ENCODE peak calls at places on chromosomes 5 and 9, in eight cellular contexts. One of them, this sample, is unnamed. For H3K4me1 and H3K9me3, the result is how much of the 10 kb centered on the place peaks cover.

GRCh38 chr9:19926774-19927173 is 137.9 kb upstream of the SLC24A2 start:
- DNase-seq in tibial artery: no peak
- DNase-seq in CD4-positive, CD25-positive, alpha-beta regulatory T cell: no peak
- DNase-seq in uterus: no peak
- DNase-seq in SJSA1: no peak
- DNase-seq in mesenchymal stem cell: no peak
- DNase-seq in A673: no peak
- DNase-seq in neural progenitor cell: no peak
- DNase-seq in this sample: no peak

GRCh38 chr9:114516913-114517312 is 11.6 kb upstream of the WHRN start:
- DNase-seq in tibial artery: no peak
- DNase-seq in CD4-positive, CD25-positive, alpha-beta regulatory T cell: no peak
- DNase-seq in uterus: no peak
- DNase-seq in SJSA1: no peak
- DNase-seq in mesenchymal stem cell: peak
- DNase-seq in A673: no peak
- DNase-seq in neural progenitor cell: no peak
- DNase-seq in this sample: no peak

GRCh38 chr5:124200381-124200780 is 546.1 kb downstream of the ZNF608 start:
- DNase-seq in tibial artery: no peak
- DNase-seq in CD4-positive, CD25-positive, alpha-beta regulatory T cell: no peak
- DNase-seq in uterus: no peak
- DNase-seq in SJSA1: no peak
- DNase-seq in mesenchymal stem cell: no peak
- DNase-seq in A673: no peak
- DNase-seq in neural progenitor cell: no peak
- DNase-seq in this sample: no peak

GRCh38 chr5:103573411-103573810 is 10.8 kb upstream of the NUDT12 start:
- DNase-seq in tibial artery: no peak
- DNase-seq in CD4-positive, CD25-positive, alpha-beta regulatory T cell: no peak
- DNase-seq in uterus: no peak
- DNase-seq in SJSA1: no peak
- DNase-seq in mesenchymal stem cell: no peak
- DNase-seq in A673: no peak
- DNase-seq in neural progenitor cell: no peak
- DNase-seq in this sample: no peak

GRCh38 chr9:127388037-127388855 is 8.7 kb upstream of the SLC2A8 start:
- DNase-seq in tibial artery: peak
- DNase-seq in CD4-positive, CD25-positive, alpha-beta regulatory T cell: peak
- DNase-seq in uterus: peak
- DNase-seq in SJSA1: peak
- DNase-seq in mesenchymal stem cell: peak
- DNase-seq in A673: peak
- DNase-seq in neural progenitor cell: no peak
- DNase-seq in this sample: peak

GRCh38 chr9:121776009-121776738 is 124.7 kb downstream of the DAB2IP start:
- DNase-seq in tibial artery: peak
- DNase-seq in CD4-positive, CD25-positive, alpha-beta regulatory T cell: no peak
- DNase-seq in uterus: peak
- DNase-seq in SJSA1: no peak
- DNase-seq in mesenchymal stem cell: no peak
- DNase-seq in A673: no peak
- DNase-seq in neural progenitor cell: no peak
- DNase-seq in this sample: peak

GRCh38 chr5:21862986-21863385 is 990.2 kb downstream of the CDH12 start:
- DNase-seq in tibial artery: no peak
- DNase-seq in CD4-positive, CD25-positive, alpha-beta regulatory T cell: no peak
- DNase-seq in uterus: no peak
- DNase-seq in SJSA1: no peak
- DNase-seq in mesenchymal stem cell: no peak
- DNase-seq in A673: peak
- DNase-seq in neural progenitor cell: no peak
- DNase-seq in this sample: no peak

GRCh38 chr5:140111859-140112551 is 1.9 kb upstream of the PURA start:
- DNase-seq in tibial artery: no peak
- DNase-seq in CD4-positive, CD25-positive, alpha-beta regulatory T cell: no peak
- DNase-seq in uterus: no peak
- DNase-seq in SJSA1: no peak
- DNase-seq in mesenchymal stem cell: no peak
- DNase-seq in A673: no peak
- DNase-seq in neural progenitor cell: no peak
- DNase-seq in this sample: no peak

GRCh38 chr5:135587849-135588248 is 9.1 kb upstream of the CXCL14 start:
- DNase-seq in tibial artery: no peak
- DNase-seq in CD4-positive, CD25-positive, alpha-beta regulatory T cell: no peak
- DNase-seq in uterus: no peak
- DNase-seq in SJSA1: no peak
- DNase-seq in mesenchymal stem cell: no peak
- DNase-seq in A673: no peak
- DNase-seq in neural progenitor cell: no peak
- DNase-seq in this sample: no peak

GRCh38 chr9:36401897-36402480 is 1.9 kb upstream of the RNF38 start:
- DNase-seq in tibial artery: no peak
- DNase-seq in CD4-positive, CD25-positive, alpha-beta regulatory T cell: no peak
- DNase-seq in uterus: no peak
- DNase-seq in SJSA1: no peak
- DNase-seq in mesenchymal stem cell: no peak
- DNase-seq in A673: no peak
- DNase-seq in neural progenitor cell: no peak
- DNase-seq in this sample: no peak

GRCh38 chr5:67305913-67306710 is 109.5 kb upstream of the CD180 start:
- DNase-seq in tibial artery: no peak
- DNase-seq in CD4-positive, CD25-positive, alpha-beta regulatory T cell: no peak
- DNase-seq in uterus: no peak
- DNase-seq in SJSA1: no peak
- DNase-seq in mesenchymal stem cell: peak
- DNase-seq in A673: peak
- DNase-seq in neural progenitor cell: no peak
- DNase-seq in this sample: no peak

GRCh38 chr5:142551242-142552067 is 134.4 kb downstream of the FGF1 start:
- DNase-seq in tibial artery: peak
- DNase-seq in CD4-positive, CD25-positive, alpha-beta regulatory T cell: no peak
- DNase-seq in uterus: peak
- DNase-seq in SJSA1: no peak
- DNase-seq in mesenchymal stem cell: peak
- DNase-seq in A673: peak
- DNase-seq in neural progenitor cell: peak
- DNase-seq in this sample: peak

GRCh38 chr9:14092344-14092743 is 221.6 kb downstream of the NFIB start:
- DNase-seq in tibial artery: no peak
- DNase-seq in CD4-positive, CD25-positive, alpha-beta regulatory T cell: no peak
- DNase-seq in uterus: no peak
- DNase-seq in SJSA1: no peak
- DNase-seq in mesenchymal stem cell: peak
- DNase-seq in A673: peak
- DNase-seq in neural progenitor cell: no peak
- DNase-seq in this sample: no peak

GRCh38 chr9:135220601-135221575 is 133.4 kb downstream of the OLFM1 start:
- DNase-seq in tibial artery: no peak
- DNase-seq in CD4-positive, CD25-positive, alpha-beta regulatory T cell: no peak
- DNase-seq in uterus: no peak
- DNase-seq in SJSA1: no peak
- DNase-seq in mesenchymal stem cell: no peak
- DNase-seq in A673: no peak
- DNase-seq in neural progenitor cell: no peak
- DNase-seq in this sample: no peak

GRCh38 chr5:61949054-61949679 is 356.8 kb upstream of the KIF2A start:
- DNase-seq in tibial artery: no peak
- DNase-seq in CD4-positive, CD25-positive, alpha-beta regulatory T cell: no peak
- DNase-seq in uterus: no peak
- DNase-seq in SJSA1: no peak
- DNase-seq in mesenchymal stem cell: no peak
- DNase-seq in A673: no peak
- DNase-seq in neural progenitor cell: no peak
- DNase-seq in this sample: no peak

GRCh38 chr9:94286056-94286455 is 27.0 kb downstream of the ZNF169 start:
- DNase-seq in tibial artery: no peak
- DNase-seq in CD4-positive, CD25-positive, alpha-beta regulatory T cell: no peak
- DNase-seq in uterus: no peak
- DNase-seq in SJSA1: no peak
- DNase-seq in mesenchymal stem cell: no peak
- DNase-seq in A673: no peak
- DNase-seq in neural progenitor cell: no peak
- DNase-seq in this sample: no peak

GRCh38 chr5:150258126-150258525 is 31.4 kb downstream of the CAMK2A start:
- DNase-seq in tibial artery: no peak
- DNase-seq in CD4-positive, CD25-positive, alpha-beta regulatory T cell: no peak
- DNase-seq in uterus: no peak
- DNase-seq in SJSA1: no peak
- DNase-seq in mesenchymal stem cell: no peak
- DNase-seq in A673: peak
- DNase-seq in neural progenitor cell: peak
- DNase-seq in this sample: no peak

GRCh38 chr5:134958755-134959154 is 9.0 kb upstream of the CATSPER3 start:
- DNase-seq in tibial artery: no peak
- DNase-seq in CD4-positive, CD25-positive, alpha-beta regulatory T cell: no peak
- DNase-seq in uterus: no peak
- DNase-seq in SJSA1: no peak
- DNase-seq in mesenchymal stem cell: peak
- DNase-seq in A673: no peak
- DNase-seq in neural progenitor cell: peak
- DNase-seq in this sample: no peak

DNA sequence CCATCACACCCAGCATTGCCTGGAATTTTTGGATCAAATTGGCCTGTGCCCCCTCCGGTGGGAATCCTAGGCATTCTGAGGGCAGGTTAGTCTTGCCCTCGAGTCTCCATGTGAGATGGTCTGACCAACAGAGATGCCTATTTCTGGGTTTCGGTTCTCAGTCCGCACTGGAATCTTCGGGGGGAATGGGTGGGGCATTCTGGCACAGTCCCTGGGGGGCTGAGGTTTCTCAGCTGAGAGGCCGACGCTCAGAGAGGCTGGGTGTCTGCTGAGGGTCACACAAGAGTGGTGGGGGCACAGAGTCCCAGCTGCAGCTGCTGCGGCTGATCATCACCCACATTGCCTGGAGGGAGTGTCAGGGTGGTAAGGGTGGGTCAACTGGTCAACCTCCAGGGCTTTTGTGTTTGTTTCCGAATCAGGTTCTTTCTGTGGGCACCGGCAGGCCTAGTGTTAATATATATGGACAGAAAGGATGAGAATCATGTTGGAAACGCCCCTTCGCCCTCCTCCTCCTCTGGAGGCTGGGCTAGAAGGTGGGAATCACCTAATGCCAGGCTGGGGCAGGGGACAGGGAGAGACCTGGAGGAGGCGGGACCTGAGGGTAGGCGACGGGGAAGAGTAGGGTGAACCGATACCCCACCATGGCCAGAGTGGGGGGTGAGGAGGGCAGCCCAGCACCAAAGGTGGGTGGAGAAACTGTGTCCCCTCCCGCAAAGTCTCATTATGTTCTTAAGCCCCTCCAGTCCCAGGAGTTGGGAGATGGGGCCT is 149.5 kb upstream of the PHYKPL start:
- DNase-seq in tibial artery: no peak
- DNase-seq in CD4-positive, CD25-positive, alpha-beta regulatory T cell: no peak
- DNase-seq in uterus: no peak
- DNase-seq in SJSA1: no peak
- DNase-seq in mesenchymal stem cell: no peak
- DNase-seq in A673: no peak
- DNase-seq in neural progenitor cell: no peak
- DNase-seq in this sample: no peak
- H3K4me1 ChIP-seq in tibial artery: under half
- H3K4me1 ChIP-seq in CD4-positive, CD25-positive, alpha-beta regulatory T cell: under half
- H3K4me1 ChIP-seq in uterus: under half
- H3K4me1 ChIP-seq in SJSA1: under half
- H3K4me1 ChIP-seq in mesenchymal stem cell: under half
- H3K4me1 ChIP-seq in A673: under half
- H3K4me1 ChIP-seq in neural progenitor cell: under half
- H3K4me1 ChIP-seq in this sample: under half

GRCh38 chr5:30839956-30840355 is 353.5 kb upstream of the CDH6 start:
- DNase-seq in tibial artery: no peak
- DNase-seq in CD4-positive, CD25-positive, alpha-beta regulatory T cell: no peak
- DNase-seq in uterus: no peak
- DNase-seq in SJSA1: no peak
- DNase-seq in mesenchymal stem cell: no peak
- DNase-seq in A673: no peak
- DNase-seq in neural progenitor cell: no peak
- DNase-seq in this sample: no peak

DNA sequence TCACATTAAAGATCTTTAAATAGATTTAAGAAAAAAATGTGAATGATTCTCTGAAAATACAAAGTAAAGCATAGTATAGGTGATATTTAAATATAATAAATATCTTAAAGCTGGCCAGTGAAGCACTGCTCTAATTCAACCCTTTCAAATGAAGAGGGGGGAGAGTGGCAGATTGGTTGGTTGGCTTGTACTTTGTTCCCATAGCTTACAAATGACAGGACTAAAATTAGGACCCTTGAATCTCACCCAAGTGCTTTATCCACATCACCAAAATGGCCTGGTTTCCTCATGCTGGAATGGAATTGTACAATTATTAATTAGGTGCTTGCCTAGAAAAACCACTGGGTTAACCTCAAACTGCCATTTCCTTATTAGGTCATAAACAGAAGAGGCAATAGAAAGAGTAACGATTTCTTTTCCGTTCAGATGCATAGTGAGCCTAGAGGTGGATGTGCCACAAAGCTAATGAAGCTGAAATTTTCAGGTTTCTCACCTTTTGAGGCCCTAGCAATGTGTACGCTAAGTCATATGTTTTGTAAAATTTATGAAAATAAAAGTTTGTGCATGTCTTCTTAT is 354.5 kb upstream of the CDH6 start:
- DNase-seq in tibial artery: no peak
- DNase-seq in CD4-positive, CD25-positive, alpha-beta regulatory T cell: no peak
- DNase-seq in uterus: no peak
- DNase-seq in SJSA1: no peak
- DNase-seq in mesenchymal stem cell: no peak
- DNase-seq in A673: no peak
- DNase-seq in neural progenitor cell: no peak
- DNase-seq in this sample: no peak
- H3K4me3 ChIP-seq in tibial artery: no peak
- H3K4me3 ChIP-seq in CD4-positive, CD25-positive, alpha-beta regulatory T cell: no peak
- H3K4me3 ChIP-seq in uterus: no peak
- H3K4me3 ChIP-seq in SJSA1: no peak
- H3K4me3 ChIP-seq in mesenchymal stem cell: no peak
- H3K4me3 ChIP-seq in A673: no peak
- H3K4me3 ChIP-seq in neural progenitor cell: no peak
- H3K4me3 ChIP-seq in this sample: no peak

DNA sequence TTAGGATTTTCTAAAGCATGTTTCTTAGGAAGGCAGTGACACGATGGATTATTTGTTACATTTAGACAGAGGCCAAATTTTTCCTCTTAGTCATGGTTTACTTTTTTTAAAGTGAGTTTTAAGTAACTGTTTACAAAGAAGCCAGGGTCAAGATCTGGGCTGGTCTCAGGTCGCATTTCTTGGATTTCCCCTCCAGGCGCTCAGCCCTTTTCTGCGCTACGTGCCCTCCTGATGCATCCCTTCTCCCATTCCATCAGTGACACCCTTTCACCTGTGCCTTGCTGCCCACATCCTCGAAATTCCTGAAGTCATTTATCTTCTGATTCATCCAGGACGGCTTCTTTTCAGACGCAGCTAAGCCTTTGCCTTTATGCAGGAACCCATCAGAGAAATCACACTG is 330.3 kb downstream of the IRX1 start:
- DNase-seq in tibial artery: no peak
- DNase-seq in CD4-positive, CD25-positive, alpha-beta regulatory T cell: no peak
- DNase-seq in uterus: no peak
- DNase-seq in SJSA1: no peak
- DNase-seq in mesenchymal stem cell: no peak
- DNase-seq in A673: no peak
- DNase-seq in neural progenitor cell: no peak
- DNase-seq in this sample: no peak
- H3K9me3 ChIP-seq in tibial artery: under half
- H3K9me3 ChIP-seq in CD4-positive, CD25-positive, alpha-beta regulatory T cell: under half
- H3K9me3 ChIP-seq in uterus: under half
- H3K9me3 ChIP-seq in SJSA1: under half
- H3K9me3 ChIP-seq in mesenchymal stem cell: under half
- H3K9me3 ChIP-seq in A673: under half
- H3K9me3 ChIP-seq in neural progenitor cell: under half
- H3K9me3 ChIP-seq in this sample: under half

GRCh38 chr9:136679431-136679941 is 7.8 kb downstream of the AGPAT2 start:
- DNase-seq in tibial artery: peak
- DNase-seq in CD4-positive, CD25-positive, alpha-beta regulatory T cell: no peak
- DNase-seq in uterus: no peak
- DNase-seq in SJSA1: no peak
- DNase-seq in mesenchymal stem cell: no peak
- DNase-seq in A673: peak
- DNase-seq in neural progenitor cell: no peak
- DNase-seq in this sample: no peak
- H3K4me1 ChIP-seq in tibial artery: under half
- H3K4me1 ChIP-seq in CD4-positive, CD25-positive, alpha-beta regulatory T cell: under half
- H3K4me1 ChIP-seq in uterus: under half
- H3K4me1 ChIP-seq in SJSA1: under half
- H3K4me1 ChIP-seq in mesenchymal stem cell: under half
- H3K4me1 ChIP-seq in A673: under half
- H3K4me1 ChIP-seq in neural progenitor cell: under half
- H3K4me1 ChIP-seq in this sample: under half

This sample was measured in Caco-2.